ENCODE peak calls at places on chromosomes 7 and 10, in six cellular contexts. A is A549, K is IMR-90, S is SK-N-SH, F is HepG2, X is K562. H is an unnamed sample.

GRCh38 chr10:43214071-43214955 is 52.6 kb downstream of the RASGEF1A start:
- DNase-seq in F (no peak), S (no peak), X (no peak), A (no peak), K (peak), H (no peak)

GRCh38 chr10:34880817-34881216 is 65.7 kb upstream of the PARD3 start:
- DNase-seq in F (no peak), A (no peak), S (no peak), X (no peak), K (no peak), H (no peak)

GRCh38 chr10:60732240-60733188 is 45.8 kb upstream of the CDK1 start:
- DNase-seq in F (no peak), K (no peak), X (no peak), A (no peak), S (no peak), H (no peak)

GRCh38 chr7:55556031-55556430 is 16.3 kb downstream of the VOPP1 start:
- DNase-seq in S (no peak), X (no peak), F (no peak), K (no peak), A (no peak), H (no peak)

GRCh38 chr7:77933394-77933793 is 134.8 kb downstream of the PHTF2 start:
- DNase-seq in K (peak), A (peak), S (no peak), X (peak), F (no peak), H (no peak)

GRCh38 chr10:71312220-71312619 is 6.8 kb upstream of the SLC29A3 start:
- DNase-seq in S (no peak), X (no peak), F (no peak), A (no peak), K (no peak), H (no peak)

GRCh38 chr10:77941790-77942189 is 15.2 kb upstream of the DLG5 start:
- DNase-seq in F (no peak), K (no peak), X (no peak), A (no peak), S (no peak), H (no peak)

GRCh38 chr7:27096756-27097514 is 1.1 kb upstream of the HOXA1 start:
- DNase-seq in A (no peak), K (peak), F (no peak), S (no peak), X (no peak), H (no peak)

GRCh38 chr7:51318886-51319579 is 2.4 kb upstream of the COBL start:
- DNase-seq in A (no peak), S (no peak), X (no peak), F (peak), K (no peak), H (no peak)

GRCh38 chr7:154371424-154371823 is 319.2 kb downstream of the DPP6 start:
- DNase-seq in K (no peak), X (no peak), S (no peak), F (no peak), A (no peak), H (no peak)

GRCh38 chr7:85682819-85683218 is 496.0 kb upstream of the SEMA3D start:
- DNase-seq in X (no peak), F (no peak), A (no peak), S (no peak), K (peak), H (no peak)

GRCh38 chr7:157150825-157151412 is 12.2 kb downstream of the UBE3C start:
- DNase-seq in S (peak), X (peak), K (peak), F (peak), A (no peak), H (peak)

GRCh38 chr7:20558963-20559716 is 56.3 kb upstream of the ABCB5 start:
- DNase-seq in S (peak), K (no peak), X (no peak), A (no peak), F (no peak), H (no peak)

GRCh38 chr7:20559883-20560282 is 55.6 kb upstream of the ABCB5 start:
- DNase-seq in X (no peak), A (no peak), K (no peak), F (no peak), S (no peak), H (no peak)

GRCh38 chr7:20561466-20561865 is 54.0 kb upstream of the ABCB5 start:
- DNase-seq in S (no peak), K (no peak), F (peak), X (no peak), A (no peak), H (no peak)

GRCh38 chr7:20561908-20562307 is 53.6 kb upstream of the ABCB5 start:
- DNase-seq in F (no peak), X (no peak), S (no peak), A (no peak), K (no peak), H (no peak)

GRCh38 chr7:20560325-20561180 is 54.9 kb upstream of the ABCB5 start:
- DNase-seq in K (no peak), A (no peak), X (peak), F (peak), S (no peak), H (peak)
- TF ChIP-seq RFX5 in K (no peak), A (no peak), X (no peak), F (no peak), S (no peak), H (no peak)

GRCh38 chr7:36286241-36286640 is 103.4 kb upstream of the ANLN start:
- DNase-seq in K (no peak), F (no peak), A (no peak), S (no peak), X (no peak), H (no peak)
- TF ChIP-seq RFX5 in K (no peak), F (no peak), A (no peak), S (no peak), X (no peak), H (no peak)

GRCh38 chr7:83060218-83060617 is 102.5 kb downstream of the PCLO start:
- DNase-seq in S (peak), K (no peak), F (no peak), X (no peak), A (no peak), H (no peak)
- TF ChIP-seq RFX5 in S (no peak), K (no peak), F (no peak), X (no peak), A (no peak), H (no peak)

GRCh38 chr10:130834573-130834972 is 476.9 kb downstream of the TCERG1L start:
- DNase-seq in S (no peak), F (no peak), A (no peak), K (no peak), X (no peak), H (no peak)

GRCh38 chr10:130836344-130836743 is 475.2 kb downstream of the TCERG1L start:
- DNase-seq in K (no peak), X (no peak), A (no peak), S (no peak), F (no peak), H (no peak)

GRCh38 chr10:130833596-130833995 is 477.9 kb downstream of the TCERG1L start:
- DNase-seq in S (no peak), K (no peak), X (no peak), A (no peak), F (no peak), H (no peak)

GRCh38 chr10:130835068-130835467 is 476.5 kb downstream of the TCERG1L start:
- DNase-seq in S (no peak), F (no peak), A (no peak), X (no peak), K (no peak), H (no peak)

DNA sequence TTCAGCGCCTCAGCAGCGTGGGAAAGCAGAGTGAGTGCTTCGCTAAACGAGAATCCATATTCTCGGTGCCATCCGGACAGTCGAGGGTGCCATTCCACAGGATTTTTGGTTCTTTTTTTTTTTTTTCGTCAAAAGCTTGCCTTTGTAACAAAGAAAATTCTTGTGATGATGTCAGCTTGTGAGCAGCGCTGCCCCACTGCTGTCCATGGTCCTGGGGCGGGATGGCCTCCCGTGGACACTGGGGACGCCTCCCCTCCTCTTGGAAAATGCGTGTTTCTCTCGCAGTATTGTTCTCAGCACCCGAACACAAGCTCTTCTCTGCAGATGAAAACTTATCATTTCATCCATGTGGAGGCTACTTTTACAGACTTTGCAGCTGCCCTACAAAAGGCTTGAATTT is 477.4 kb downstream of the TCERG1L start:
- DNase-seq in K (no peak), F (no peak), A (no peak), S (no peak), X (no peak), H (no peak)
- TF ChIP-seq RFX5 in K (no peak), F (no peak), A (no peak), S (no peak), X (no peak), H (no peak)

GRCh38 chr7:150869467-150869866 is 17.1 kb downstream of the AOC1 start:
- DNase-seq in K (no peak), S (no peak), F (no peak), A (no peak), X (no peak), H (no peak)

GRCh38 chr7:150871601-150872000 is 19.3 kb downstream of the AOC1 start:
- DNase-seq in S (no peak), K (no peak), F (no peak), A (no peak), X (no peak), H (no peak)

GRCh38 chr7:150863946-150864345 is 11.6 kb downstream of the AOC1 start:
- DNase-seq in K (no peak), S (no peak), X (no peak), A (no peak), F (no peak), H (no peak)

GRCh38 chr7:150867592-150867991 is 15.3 kb downstream of the AOC1 start:
- DNase-seq in F (no peak), K (no peak), S (no peak), A (no peak), X (no peak), H (no peak)

GRCh38 chr7:150866932-150867564 is 14.7 kb downstream of the AOC1 start:
- DNase-seq in X (no peak), S (no peak), F (no peak), A (no peak), K (no peak), H (no peak)
- TF ChIP-seq RFX5 in X (no peak), S (no peak), F (no peak), A (no peak), K (no peak), H (no peak)

GRCh38 chr10:127414024-127414423 is 135.1 kb upstream of the NPS start:
- DNase-seq in A (no peak), F (no peak), X (no peak), S (no peak), K (no peak), H (no peak)
- TF ChIP-seq RFX5 in A (no peak), F (no peak), X (no peak), S (no peak), K (no peak), H (no peak)

GRCh38 chr7:43583424-43584199 is 704 bp downstream of the STK17A start:
- DNase-seq in X (peak), S (peak), F (peak), A (peak), K (peak), H (peak)

GRCh38 chr7:43582503-43583423 is at the start of gene STK17A:
- DNase-seq in X (peak), S (peak), F (peak), K (peak), A (peak), H (peak)

GRCh38 chr7:43585521-43585920 is 2.6 kb downstream of the STK17A start:
- DNase-seq in K (peak), X (no peak), S (no peak), A (no peak), F (peak), H (no peak)

GRCh38 chr7:43586251-43586900 is 3.5 kb downstream of the STK17A start:
- DNase-seq in X (no peak), A (peak), S (no peak), K (peak), F (peak), H (no peak)

GRCh38 chr7:43584200-43584586 is 1.3 kb downstream of the STK17A start:
- DNase-seq in F (peak), K (peak), A (peak), X (no peak), S (no peak), H (no peak)
- TF ChIP-seq RFX5 in F (no peak), K (no peak), A (no peak), X (no peak), S (no peak), H (no peak)

GRCh38 chr10:132665946-132666732 is 119.8 kb downstream of the NKX6-2 start:
- DNase-seq in S (no peak), X (peak), F (no peak), K (peak), A (peak), H (no peak)
- TF ChIP-seq RFX5 in S (no peak), X (no peak), F (no peak), K (no peak), A (no peak), H (no peak)

H was measured in H1.